ENCODE peak calls at places on chromosome 7, in nine cellular contexts. G is A549; N is epithelial cell of prostate; C is heart right ventricle; X is pancreas; L is HS-5; T is activated CD8-positive, alpha-beta T cell treated with anti-CD3 and anti-CD28 coated beads, Interleukin-2, amount 10 ng/mL, durations not matched to agents 7 days and 5 days; Y is A172; D is progenitor cell of endocrine pancreas. K is an unnamed sample.

GRCh38 chr7:141654551-141654950 is 47.4 kb downstream of the DENND11 start:
- DNase-seq in D (peak; percentile 43), N (peak; percentile 16), T (peak; percentile 78), C (peak; percentile 73), G (peak; percentile 76), X (no peak), L (no peak), Y (peak; percentile 70), K (peak; percentile 31)

GRCh38 chr7:85191383-85191782 is 4.5 kb upstream of the SEMA3D start:
- DNase-seq in X (no peak), G (peak; percentile 13), D (no peak), C (no peak), T (no peak), N (no peak), L (no peak), Y (peak; percentile 58), K (no peak)

GRCh38 chr7:64893401-64893800 is 9.7 kb upstream of the ZNF273 start:
- DNase-seq in T (peak; percentile 14), X (no peak), N (no peak), C (no peak), G (no peak), Y (no peak), L (no peak), D (no peak), K (peak; percentile 35)

GRCh38 chr7:67033251-67033650 is 36.6 kb downstream of the TYW1 start:
- DNase-seq in X (no peak), D (no peak), N (no peak), G (no peak), T (no peak), L (no peak), C (no peak), Y (no peak), K (no peak)

GRCh38 chr7:129952164-129952652 is 552 bp downstream of the UBE2H start:
- DNase-seq in X (peak; percentile 77), D (peak; percentile 19), L (no peak), T (peak; percentile 42), N (no peak), G (peak; percentile 51), C (peak; percentile 38), Y (peak; percentile 47), K (no peak)

GRCh38 chr7:1665721-1666250 is 4.3 kb upstream of the ELFN1 start:
- DNase-seq in Y (peak; percentile 46), N (no peak), L (no peak), T (no peak), X (peak; percentile 68), C (peak; percentile 56), D (peak; percentile 25), G (peak; percentile 48), K (peak; percentile 34)

GRCh38 chr7:107754642-107755041 is 10.7 kb downstream of the CBLL1 start:
- DNase-seq in D (no peak), T (no peak), C (no peak), L (no peak), N (no peak), G (no peak), Y (no peak), X (no peak), K (no peak)

GRCh38 chr7:102044984-102045673 is 227.7 kb downstream of the CUX1 start:
- DNase-seq in X (peak; percentile 67), G (no peak), D (no peak), Y (peak; percentile 62), C (peak; percentile 37), N (no peak), T (no peak), L (no peak), K (peak; percentile 76)

GRCh38 chr7:132646064-132646463 is 69.8 kb upstream of the PLXNA4 start:
- DNase-seq in D (no peak), C (no peak), X (no peak), T (no peak), G (no peak), Y (peak; percentile 38), L (no peak), N (no peak), K (no peak)

GRCh38 chr7:24587853-24588252 is 14.6 kb downstream of the PALS2 start:
- DNase-seq in N (no peak), G (peak; percentile 34), T (peak; percentile 68), Y (peak; percentile 22), X (no peak), D (no peak), C (no peak), L (no peak), K (no peak)

GRCh38 chr7:101998904-101999236 is 181.4 kb downstream of the CUX1 start:
- DNase-seq in D (no peak), T (no peak), Y (no peak), X (no peak), L (no peak), C (no peak), G (no peak), N (no peak), K (peak; percentile 81)

GRCh38 chr7:495326-495725 is 24.3 kb downstream of the PDGFA start:
- DNase-seq in L (no peak), Y (no peak), C (no peak), G (no peak), D (no peak), N (no peak), T (no peak), X (no peak), K (no peak)

GRCh38 chr7:130349911-130350782 is 5.5 kb downstream of the CPA5 start:
- DNase-seq in G (no peak), Y (no peak), L (no peak), C (no peak), D (no peak), T (no peak), X (no peak), N (no peak), K (no peak)